ENCODE peak calls at places on chromosomes 3 and 15, in four cellular contexts. L is K562, S is HL-60, F is GM12878. R is an unnamed sample.

GRCh38 chr15:65302061-65302460 is 2.4 kb upstream of the RNU5B-1 start:
- DNase-seq in L (peak; percentile 2), S (no peak), F (no peak), R (no peak)

GRCh38 chr3:28575748-28576589 is 227.3 kb upstream of the AZI2 start:
- DNase-seq in L (no peak), S (no peak), F (no peak), R (no peak)

GRCh38 chr15:50262533-50262932 is 3.0 kb downstream of the HDC start:
- DNase-seq in L (no peak), S (no peak), F (no peak), R (no peak)

GRCh38 chr3:16012086-16012485 is 162.4 kb upstream of the GALNT15 start:
- DNase-seq in L (no peak), S (no peak), F (no peak), R (no peak)

GRCh38 chr3:107806021-107806420 is 283.3 kb downstream of the BBX start:
- DNase-seq in L (no peak), S (no peak), F (no peak), R (no peak)

GRCh38 chr3:82342521-82342920 is 581.1 kb upstream of the GBE1 start:
- DNase-seq in L (no peak), S (no peak), F (no peak), R (no peak)

GRCh38 chr15:77654975-77655374 is 22.3 kb upstream of the LINGO1 start:
- DNase-seq in L (peak; percentile 73), S (peak; percentile 8), F (no peak), R (no peak)

GRCh38 chr15:98455899-98456298 is 192.4 kb upstream of the IGF1R start:
- DNase-seq in L (no peak), S (no peak), F (no peak), R (no peak)

GRCh38 chr15:80052597-80053304 is 6.7 kb upstream of the ZFAND6 start:
- DNase-seq in L (no peak), S (no peak), F (no peak), R (no peak)

GRCh38 chr15:42493694-42494093 is 1.7 kb upstream of the SNAP23 start:
- DNase-seq in L (no peak), S (peak; percentile 25), F (no peak), R (no peak)

GRCh38 chr15:36612063-36612788 is 32.8 kb downstream of the CDIN1 start:
- DNase-seq in L (no peak), S (no peak), F (no peak), R (no peak)

GRCh38 chr3:161219495-161219894 is 1.6 kb upstream of the NMD3 start:
- DNase-seq in L (no peak), S (no peak), F (no peak), R (no peak)

GRCh38 chr3:122940628-122941086 is 86.9 kb downstream of the SEMA5B start:
- DNase-seq in L (no peak), S (no peak), F (no peak), R (no peak)

GRCh38 chr15:50893976-50894375 is 14.5 kb upstream of the AP4E1 start:
- DNase-seq in L (no peak), S (no peak), F (no peak), R (no peak)

GRCh38 chr15:25795712-25796111 is 67.4 kb downstream of the ATP10A start:
- DNase-seq in L (no peak), S (no peak), F (no peak), R (no peak)

GRCh38 chr3:56921573-56922571 is 120.1 kb upstream of the ARHGEF3 start:
- DNase-seq in L (no peak), S (no peak), F (no peak), R (no peak)

GRCh38 chr3:72698154-72698917 is 149.9 kb downstream of the SHQ1 start:
- DNase-seq in L (no peak), S (no peak), F (no peak), R (no peak)

GRCh38 chr3:125403789-125404188 is 28.7 kb upstream of the ZNF148 start:
- DNase-seq in L (no peak), S (no peak), F (no peak), R (no peak)

GRCh38 chr3:98994128-98994762 is 92.8 kb upstream of the DCBLD2 start:
- DNase-seq in L (no peak), S (no peak), F (no peak), R (no peak)

GRCh38 chr3:135491478-135491877 is 474.1 kb upstream of the PPP2R3A start:
- DNase-seq in L (no peak), S (no peak), F (no peak), R (no peak)

GRCh38 chr3:52606373-52607085 is 70.1 kb downstream of the UQCC5 start:
- DNase-seq in L (no peak), S (no peak), F (no peak), R (no peak)

GRCh38 chr3:79477242-79477641 is 290.6 kb downstream of the ROBO1 start:
- DNase-seq in L (no peak), S (no peak), F (no peak), R (no peak)

GRCh38 chr15:76844096-76844495 is 61.0 kb downstream of the SCAPER start:
- DNase-seq in L (no peak), S (no peak), F (no peak), R (no peak)

GRCh38 chr15:52441846-52442245 is 86.8 kb downstream of the MYO5A start:
- DNase-seq in L (no peak), S (no peak), F (no peak), R (no peak)

GRCh38 chr3:67518196-67518595 is 136.2 kb downstream of the SUCLG2 start:
- DNase-seq in L (no peak), S (no peak), F (no peak), R (no peak)

GRCh38 chr3:50347187-50347813 is 1.8 kb upstream of the ZMYND10 start:
- DNase-seq in L (peak; percentile 31), S (no peak), F (no peak), R (no peak)

GRCh38 chr3:176274161-176274560 is 923.1 kb downstream of the TBL1XR1 start:
- DNase-seq in L (no peak), S (no peak), F (no peak), R (no peak)

GRCh38 chr3:46400000-46400734 is 6.7 kb downstream of the CCR5AS start:
- DNase-seq in L (peak; percentile 67), S (no peak), F (no peak), R (no peak)

GRCh38 chr3:180707921-180708320 is 28.6 kb upstream of the CCDC39 start:
- DNase-seq in L (no peak), S (no peak), F (no peak), R (no peak)

GRCh38 chr3:172201136-172201989 is 162.0 kb downstream of the FNDC3B start:
- DNase-seq in L (peak; percentile 39), S (no peak), F (no peak), R (no peak)

GRCh38 chr3:42210731-42211130 is 55.3 kb downstream of the CCK start:
- DNase-seq in L (no peak), S (no peak), F (no peak), R (no peak)

GRCh38 chr3:42214064-42214463 is 51.9 kb downstream of the CCK start:
- DNase-seq in L (no peak), S (no peak), F (no peak), R (no peak)

GRCh38 chr3:42214565-42215283 is 51.3 kb downstream of the CCK start:
- DNase-seq in L (no peak), S (no peak), F (no peak), R (peak; percentile 37)

GRCh38 chr3:42216302-42216701 is 49.7 kb downstream of the CCK start:
- DNase-seq in L (no peak), S (no peak), F (no peak), R (no peak)

GRCh38 chr3:42213417-42213816 is 52.6 kb downstream of the CCK start:
- DNase-seq in L (no peak), S (no peak), F (no peak), R (peak; percentile 32)
- TF ChIP-seq POLR2AphosphoS5 in L (no peak), S (no peak), F (no peak), R (no peak)

GRCh38 chr3:156321934-156322333 is 201.6 kb downstream of the KCNAB1 start:
- DNase-seq in L (no peak), S (no peak), F (no peak), R (no peak)
- TF ChIP-seq SPI1 in L (no peak), S (no peak), F (no peak), R (no peak)

GRCh38 chr3:149454746-149455145 is 19.8 kb upstream of the TM4SF4 start:
- DNase-seq in L (no peak), S (no peak), F (no peak), R (no peak)
- TF ChIP-seq POLR2AphosphoS5 in L (no peak), S (no peak), F (no peak), R (no peak)

DNA sequence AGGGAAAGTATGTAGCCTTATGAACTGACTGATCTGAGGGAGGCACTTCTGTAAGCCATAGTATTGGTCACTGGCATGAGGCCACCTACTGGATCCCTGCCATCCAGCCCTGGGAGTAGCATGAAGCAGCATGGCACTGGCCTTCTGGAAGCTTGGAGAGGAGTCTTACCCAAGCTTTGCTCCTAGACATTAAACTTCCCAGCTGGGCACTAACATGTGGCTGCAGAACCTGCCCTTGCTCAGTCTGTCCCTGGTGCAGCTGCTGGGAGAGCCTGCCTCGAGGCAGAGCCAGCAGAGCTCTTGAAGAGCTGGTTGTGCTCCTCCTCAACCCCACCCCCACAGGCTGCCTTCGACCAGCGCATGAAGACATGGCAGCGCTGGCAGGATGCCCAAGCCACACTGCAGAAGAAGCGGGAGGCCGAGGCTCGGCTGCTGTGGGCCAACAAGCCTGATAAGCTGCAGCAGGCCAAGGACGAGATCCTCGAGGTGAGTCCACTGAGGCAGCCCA is 17.2 kb upstream of the SNX22 start:
- DNase-seq in L (no peak), S (no peak), F (no peak), R (no peak)
- TF ChIP-seq SPI1 in L (no peak), S (no peak), F (no peak), R (no peak)

GRCh38 chr3:177453087-177453844 is 256.0 kb upstream of the TBL1XR1 start:
- DNase-seq in L (no peak), S (no peak), F (no peak), R (no peak)
- TF ChIP-seq POLR2AphosphoS5 in L (no peak), S (no peak), F (no peak), R (no peak)

DNA sequence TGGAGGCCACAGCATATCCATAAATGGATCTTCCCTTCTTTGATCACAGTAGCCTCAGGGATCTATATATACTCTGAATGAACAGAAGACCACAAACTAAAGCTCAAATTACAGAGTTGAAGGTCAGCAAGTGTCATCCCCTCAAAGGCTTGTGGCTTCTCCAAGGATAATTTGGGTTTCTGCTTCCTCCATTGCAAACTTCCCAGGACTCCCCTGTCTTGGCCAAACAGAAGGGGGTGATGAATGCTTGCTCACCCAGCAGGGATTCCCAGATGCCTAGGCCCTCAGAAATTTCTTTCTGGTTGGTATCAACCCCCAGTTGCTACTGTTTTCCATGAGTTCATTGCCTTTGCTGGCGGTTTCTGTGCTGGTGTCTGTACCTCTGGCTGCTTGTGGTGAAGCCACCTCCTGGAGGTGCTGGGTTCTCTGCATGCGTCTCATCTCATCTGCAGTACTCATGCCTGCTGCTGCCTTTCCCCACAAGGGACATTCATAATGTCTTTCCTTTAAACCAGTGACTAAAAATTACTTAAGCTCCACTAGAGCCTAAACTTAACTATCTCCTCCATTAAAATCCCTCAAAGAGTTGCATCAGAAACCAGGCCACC is 17.7 kb downstream of the ENTPD3 start:
- DNase-seq in L (no peak), S (no peak), F (no peak), R (no peak)
- TF ChIP-seq SPI1 in L (no peak), S (no peak), F (no peak), R (no peak)

GRCh38 chr3:41243183-41243582 is 43.9 kb downstream of the CTNNB1 start:
- DNase-seq in L (no peak), S (no peak), F (no peak), R (no peak)
- TF ChIP-seq POLR2AphosphoS5 in L (no peak), S (no peak), F (peak; percentile 66), R (peak; percentile 68)

GRCh38 chr3:11014253-11014652 is 21.7 kb downstream of the SLC6A1 start:
- DNase-seq in L (peak; percentile 64), S (no peak), F (no peak), R (no peak)
- TF ChIP-seq SPI1 in L (no peak), S (no peak), F (no peak), R (no peak)

GRCh38 chr3:191972714-191973398 is 511.9 kb downstream of the PYDC2 start:
- DNase-seq in L (no peak), S (no peak), F (no peak), R (no peak)
- TF ChIP-seq POLR2AphosphoS5 in L (no peak), S (no peak), F (no peak), R (no peak)

R was measured in GM12891.